ENCODE peak calls at places on chromosomes 3 and 15, in nine cellular contexts. U, O, J, D, V, K, L, T and F are unnamed samples.

GRCh38 chr15:47185222-47185800 is 532.0 kb upstream of the SEMA6D start:
- DNase-seq in U (no peak), V (no peak), L (no peak), K (no peak), D (no peak), O (no peak), T (no peak), J (no peak), F (no peak)

GRCh38 chr3:124491098-124491497 is 239.2 kb upstream of the UMPS start:
- DNase-seq in V (peak), D (no peak), K (no peak), T (no peak), L (no peak), U (no peak), J (no peak), O (no peak), F (no peak)

GRCh38 chr15:34799149-34799824 is 3.9 kb upstream of the ACTC1 start:
- DNase-seq in O (peak), V (peak), K (no peak), L (no peak), U (no peak), T (no peak), D (no peak), J (peak), F (no peak)

GRCh38 chr3:24457719-24458118 is 36.9 kb downstream of the THRB start:
- DNase-seq in U (no peak), L (no peak), K (no peak), V (no peak), T (no peak), J (no peak), D (no peak), O (no peak), F (no peak)

GRCh38 chr3:134061401-134061800 is 31.7 kb upstream of the SLCO2A1 start:
- DNase-seq in D (no peak), J (no peak), U (no peak), O (no peak), L (no peak), K (no peak), V (no peak), T (no peak), F (no peak)

GRCh38 chr15:66716668-66717025 is 14.6 kb downstream of the SMAD6 start:
- DNase-seq in K (peak), J (no peak), D (no peak), T (no peak), V (no peak), O (no peak), L (no peak), U (no peak), F (no peak)

GRCh38 chr3:77456881-77457280 is 417.0 kb downstream of the ROBO2 start:
- DNase-seq in J (no peak), V (no peak), D (no peak), O (peak), K (no peak), L (no peak), U (no peak), T (no peak), F (no peak)

GRCh38 chr15:89463113-89463512 is 33.3 kb downstream of the RHCG start:
- DNase-seq in L (no peak), T (no peak), U (no peak), D (no peak), K (no peak), O (no peak), J (no peak), V (no peak), F (no peak)

GRCh38 chr15:59166156-59166555 is 40.5 kb upstream of the LDHAL6B start:
- DNase-seq in T (no peak), O (no peak), V (no peak), K (no peak), J (no peak), L (no peak), U (no peak), D (no peak), F (no peak)

GRCh38 chr15:33243393-33243792 is 48.9 kb upstream of the FMN1 start:
- DNase-seq in D (no peak), T (no peak), U (no peak), J (no peak), V (no peak), O (no peak), L (no peak), K (no peak), F (no peak)

GRCh38 chr15:87287156-87287555 is 969.4 kb downstream of the NTRK3 start:
- DNase-seq in K (no peak), J (no peak), O (no peak), V (no peak), U (no peak), L (peak), D (no peak), T (peak), F (peak)

GRCh38 chr15:55587321-55588069 is 650 bp downstream of the PYGO1 start:
- DNase-seq in U (no peak), L (peak), T (peak), J (peak), O (peak), D (no peak), K (no peak), V (peak), F (no peak)

GRCh38 chr3:173467501-173467900 is 70.0 kb downstream of the NLGN1 start:
- DNase-seq in O (no peak), T (peak), D (no peak), K (no peak), U (no peak), V (peak), J (no peak), L (no peak), F (no peak)

GRCh38 chr3:120093923-120094775 is at the start of gene GSK3B:
- DNase-seq in J (peak), K (peak), V (no peak), U (peak), O (peak), T (no peak), D (peak), L (peak), F (no peak)

GRCh38 chr3:123694377-123695147 is 109.7 kb upstream of the HACD2 start:
- DNase-seq in U (no peak), D (no peak), V (no peak), K (no peak), O (no peak), J (no peak), T (no peak), L (no peak), F (no peak)

GRCh38 chr3:69803871-69804270 is 64.6 kb downstream of the MITF start:
- DNase-seq in V (no peak), K (no peak), L (no peak), T (no peak), D (no peak), U (no peak), O (no peak), J (no peak), F (no peak)

GRCh38 chr3:100710355-100711198 is 1.3 kb downstream of the TFG start:
- DNase-seq in V (peak), K (peak), T (peak), D (no peak), O (peak), U (peak), L (no peak), J (peak), F (peak)

GRCh38 chr3:280691-281090 is 84.1 kb downstream of the CHL1 start:
- DNase-seq in V (no peak), D (no peak), U (no peak), T (no peak), O (no peak), J (no peak), L (no peak), K (no peak), F (no peak)

GRCh38 chr3:57809609-57809968 is 53.5 kb downstream of the SLMAP start:
- DNase-seq in V (no peak), O (no peak), L (no peak), D (no peak), T (no peak), K (no peak), U (no peak), J (no peak), F (no peak)

GRCh38 chr15:69848551-69849231 is 249.0 kb downstream of the TLE3 start:
- DNase-seq in J (no peak), L (no peak), V (no peak), U (no peak), T (no peak), K (peak), O (no peak), D (no peak), F (no peak)

GRCh38 chr15:73127302-73127936 is 75.2 kb downstream of the NEO1 start:
- DNase-seq in J (no peak), O (peak), L (peak), K (peak), D (no peak), U (no peak), V (peak), T (peak), F (no peak)

GRCh38 chr3:177928156-177928555 is 608.1 kb upstream of the KCNMB2 start:
- DNase-seq in O (no peak), K (peak), T (no peak), U (no peak), L (no peak), D (no peak), J (no peak), V (no peak), F (no peak)

GRCh38 chr3:188867691-188868090 is 304.1 kb upstream of the TPRG1 start:
- DNase-seq in L (no peak), O (no peak), J (no peak), D (no peak), U (no peak), K (no peak), V (no peak), T (no peak), F (no peak)

GRCh38 chr3:146019508-146019907 is 141.5 kb downstream of the PLOD2 start:
- DNase-seq in L (no peak), D (no peak), K (no peak), T (no peak), U (no peak), O (no peak), V (no peak), J (no peak), F (no peak)

GRCh38 chr15:75349851-75350588 is 3.2 kb downstream of the NEIL1 start:
- DNase-seq in J (peak), O (no peak), D (peak), K (peak), L (no peak), U (no peak), T (no peak), V (no peak), F (no peak)

GRCh38 chr3:113637756-113638155 is 58.7 kb downstream of the USF3 start:
- DNase-seq in O (no peak), D (no peak), J (no peak), L (no peak), K (no peak), U (no peak), T (no peak), V (no peak), F (no peak)